ENCODE peak calls at places on chromosomes 6 and 20, in seven cellular contexts. S is HCT116, Y is sigmoid colon, P is spleen, M is vagina, O is breast epithelium, G is stomach. W is an unnamed sample.
A peak's percentile ranks its signal among the peaks of the same experiment; 100 is the strongest.

GRCh38 chr6:85118233-85118632 is 331.6 kb upstream of the NT5E start:
- DNase-seq in S (no peak), Y (no peak), P (no peak), M (no peak), O (no peak), G (no peak), W (no peak)

GRCh38 chr6:84685983-84686584 is 78.3 kb downstream of the TBX18 start:
- DNase-seq in S (peak; percentile 23), Y (no peak), P (no peak), M (no peak), O (no peak), G (no peak), W (no peak)

GRCh38 chr20:11891081-11891826 is 26.4 kb upstream of the BTBD3 start:
- DNase-seq in S (no peak), Y (peak; percentile 75), P (peak; percentile 81), M (no peak), O (peak; percentile 58), G (peak; percentile 51), W (peak; percentile 45)

GRCh38 chr6:64280569-64280968 is 645.0 kb downstream of the PHF3 start:
- DNase-seq in S (no peak), Y (no peak), P (no peak), M (no peak), O (no peak), G (no peak), W (no peak)

GRCh38 chr6:11586117-11586516 is 48.6 kb downstream of the TMEM170B start:
- DNase-seq in S (no peak), Y (no peak), P (no peak), M (no peak), O (no peak), G (no peak), W (no peak)

GRCh38 chr6:38436726-38437465 is 202.8 kb downstream of the BTBD9 start:
- DNase-seq in S (peak; percentile 22), Y (no peak), P (no peak), M (no peak), O (no peak), G (no peak), W (no peak)

GRCh38 chr20:45751714-45752113 is 29.6 kb downstream of the SPINT4 start:
- DNase-seq in S (no peak), Y (no peak), P (no peak), M (no peak), O (no peak), G (no peak), W (no peak)

GRCh38 chr6:161349886-161350285 is 76.0 kb upstream of the AGPAT4 start:
- DNase-seq in S (no peak), Y (no peak), P (no peak), M (no peak), O (no peak), G (no peak), W (peak; percentile 80)

GRCh38 chr6:282177-282866 is 10.0 kb upstream of the DUSP22 start:
- DNase-seq in S (no peak), Y (no peak), P (peak; percentile 70), M (no peak), O (no peak), G (no peak), W (no peak)

GRCh38 chr20:5085380-5085779 is 34.4 kb downstream of the PCNA start:
- DNase-seq in S (no peak), Y (no peak), P (peak; percentile 80), M (no peak), O (no peak), G (peak; percentile 29), W (no peak)

GRCh38 chr6:79604583-79605037 is 26.5 kb upstream of the SH3BGRL2 start:
- DNase-seq in S (no peak), Y (no peak), P (no peak), M (no peak), O (no peak), G (no peak), W (no peak)

GRCh38 chr6:106474476-106474875 is 114.0 kb downstream of the CRYBG1 start:
- DNase-seq in S (no peak), Y (no peak), P (no peak), M (no peak), O (no peak), G (no peak), W (no peak)

GRCh38 chr20:34262488-34263288 is 21.5 kb downstream of the ASIP start:
- DNase-seq in S (no peak), Y (peak; percentile 77), P (no peak), M (no peak), O (no peak), G (peak; percentile 29), W (no peak)

GRCh38 chr6:132023490-132023889 is 72.3 kb upstream of the CCN2 start:
- DNase-seq in S (peak; percentile 26), Y (no peak), P (no peak), M (no peak), O (no peak), G (no peak), W (no peak)
- TF ChIP-seq CTCF in S (peak; percentile 47), Y (no peak), P (no peak), M (no peak), O (no peak), G (no peak), W (no peak)

DNA sequence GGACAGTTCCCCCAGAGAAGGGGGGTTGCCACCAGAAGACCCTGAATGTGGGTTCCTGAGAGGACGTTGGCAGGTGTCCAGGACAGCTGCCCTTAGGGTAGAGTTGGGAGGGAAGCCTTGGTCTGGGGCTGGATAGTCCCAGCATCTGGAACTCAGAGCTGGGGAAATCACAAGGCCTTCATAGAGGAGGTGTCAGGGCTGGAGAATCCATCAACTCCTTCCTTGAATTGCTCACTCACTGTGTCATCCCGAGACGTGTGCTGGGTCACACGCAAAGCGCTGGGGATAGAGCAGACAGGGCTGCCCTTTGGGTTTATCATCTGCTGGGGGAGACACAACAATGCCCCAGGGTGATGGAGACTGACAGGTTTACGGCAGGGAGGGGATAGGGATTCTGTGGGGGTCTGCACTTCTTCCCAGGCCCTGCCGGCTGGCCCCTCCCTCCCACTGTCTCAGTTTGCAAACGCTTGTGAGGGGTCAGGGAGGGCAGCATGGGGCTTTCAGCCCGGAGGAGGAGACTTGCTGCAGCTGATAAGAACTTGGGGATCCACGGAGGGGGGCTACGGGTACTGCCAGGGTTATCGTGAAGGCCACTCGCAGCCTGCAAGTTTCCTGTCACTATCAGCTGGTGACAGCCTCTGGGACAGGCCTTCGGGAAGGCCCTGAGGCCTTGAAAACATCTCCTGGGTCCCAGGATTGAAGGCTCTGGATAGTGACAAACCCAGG is 18.6 kb downstream of the RBM38 start:
- DNase-seq in S (no peak), Y (no peak), P (peak; percentile 69), M (no peak), O (no peak), G (no peak), W (no peak)
- TF ChIP-seq POLR2AphosphoS5 in S (no peak), Y (no peak), P (no peak), M (no peak), O (no peak), G (no peak), W (no peak)

GRCh38 chr20:17605131-17605660 is 35.3 kb downstream of the DSTN start:
- DNase-seq in S (no peak), Y (no peak), P (no peak), M (no peak), O (peak; percentile 25), G (peak; percentile 74), W (no peak)

GRCh38 chr20:17602493-17602892 is 32.6 kb downstream of the DSTN start:
- DNase-seq in S (no peak), Y (no peak), P (no peak), M (no peak), O (no peak), G (no peak), W (no peak)

GRCh38 chr20:17606001-17606400 is 36.1 kb downstream of the DSTN start:
- DNase-seq in S (no peak), Y (no peak), P (no peak), M (no peak), O (no peak), G (no peak), W (no peak)

GRCh38 chr20:17598013-17598550 is 28.2 kb downstream of the DSTN start:
- DNase-seq in S (no peak), Y (no peak), P (no peak), M (no peak), O (no peak), G (no peak), W (no peak)

DNA sequence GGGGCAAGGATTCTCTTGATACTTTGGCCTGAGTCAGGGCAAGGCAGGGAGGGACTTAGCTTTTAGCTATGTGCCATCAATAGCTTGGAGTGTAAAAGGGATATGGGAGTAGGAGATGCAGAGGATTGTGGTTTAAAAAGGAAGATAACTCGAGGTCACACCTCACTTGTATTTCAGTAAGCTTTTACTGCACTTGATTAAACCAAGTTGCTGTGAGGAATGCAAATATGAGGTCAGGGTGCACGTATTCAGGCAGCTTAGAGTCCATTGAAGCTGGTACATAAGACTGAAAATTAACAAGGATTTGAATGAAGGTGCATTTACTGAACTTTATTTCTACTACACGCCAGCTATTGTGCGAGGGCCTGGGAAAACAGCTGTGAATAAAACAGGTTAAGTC is 32.1 kb downstream of the DSTN start:
- DNase-seq in S (no peak), Y (no peak), P (no peak), M (no peak), O (no peak), G (no peak), W (no peak)
- H3K27ac ChIP-seq in S (no peak overlapping the region), Y (peak overlapping the region; percentile 17), P (no peak overlapping the region), M (no peak overlapping the region), O (no peak overlapping the region), G (no peak overlapping the region), W (no peak overlapping the region)

DNA sequence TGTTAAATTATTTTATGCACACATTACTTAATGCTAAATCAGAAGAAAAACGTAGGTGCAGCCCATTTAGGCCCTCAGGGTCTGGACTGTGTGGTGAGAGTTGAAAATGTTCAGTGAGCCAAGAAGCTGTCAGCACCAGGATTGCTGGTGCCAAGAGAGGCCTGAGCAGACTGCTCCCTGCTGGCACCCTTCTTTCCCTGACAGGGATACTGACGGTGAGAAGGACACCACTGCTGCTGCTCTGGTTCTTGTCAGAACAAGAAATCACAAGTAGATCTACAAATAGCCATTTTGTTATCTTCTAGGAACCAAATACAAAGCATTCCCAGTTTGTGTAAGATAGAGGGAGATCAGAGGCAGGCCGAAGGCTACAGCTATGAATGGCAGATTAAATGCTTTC is 48.7 kb upstream of the CRISP1 start:
- DNase-seq in S (no peak), Y (no peak), P (no peak), M (no peak), O (no peak), G (no peak), W (no peak)
- TF ChIP-seq CTCF in S (peak; percentile 1), Y (no peak), P (no peak), M (no peak), O (no peak), G (no peak), W (no peak)

W was measured in upper lobe of left lung.